ENCODE peak calls at places on chromosomes 12 and 14, in seven cellular contexts. D is skeletal muscle cell, T is NCI-H774, L is tibial artery, R is HAP-1, H is Daoy, X is GM19239. G is an unnamed sample.
A peak's percentile ranks its signal among the peaks of the same experiment; 100 is the strongest.

GRCh38 chr14:50047274-50047676 is 69.1 kb downstream of the VCPKMT start:
- DNase-seq in D (no peak), T (no peak), H (no peak), L (no peak), X (peak; percentile 80), R (no peak), G (no peak)

GRCh38 chr14:65179918-65180724 is 77.8 kb upstream of the MAX start:
- DNase-seq in H (peak; percentile 93), R (no peak), X (peak; percentile 43), D (peak; percentile 63), L (peak; percentile 84), T (no peak), G (no peak)

GRCh38 chr14:105240811-105241576 is 7.3 kb upstream of the BTBD6 start:
- DNase-seq in X (no peak), D (no peak), L (no peak), R (no peak), T (no peak), H (no peak), G (no peak)

GRCh38 chr14:50531595-50532501 is 521 bp downstream of the MAP4K5 start:
- DNase-seq in T (no peak), H (peak; percentile 71), R (peak; percentile 65), L (peak; percentile 73), D (no peak), X (no peak), G (peak; percentile 60)

GRCh38 chr12:121750507-121750955 is 38.0 kb downstream of the TMEM120B start:
- DNase-seq in D (no peak), L (no peak), X (no peak), H (no peak), T (no peak), R (no peak), G (no peak)

GRCh38 chr12:58479403-58479802 is 440.9 kb downstream of the LRIG3 start:
- DNase-seq in R (no peak), T (no peak), L (no peak), D (no peak), X (no peak), H (no peak), G (no peak)

GRCh38 chr14:61388173-61388975 is 67.0 kb downstream of the PRKCH start:
- DNase-seq in R (no peak), H (peak; percentile 39), L (no peak), X (no peak), D (peak; percentile 50), T (no peak), G (no peak)

GRCh38 chr12:48050174-48050573 is 45.9 kb upstream of the COL2A1 start:
- DNase-seq in L (no peak), T (no peak), R (no peak), X (no peak), D (no peak), H (no peak), G (no peak)

G was measured in NCI-H1092.